ENCODE peak calls at places on chromosomes 12 and 14, in seven cellular contexts. One of them, this sample, is unnamed.

GRCh38 chr12:71392521-71393145 is 47.0 kb upstream of the LGR5 start:
- DNase-seq in endothelial cell of umbilical vein: peak
- DNase-seq in GM23248: peak
- DNase-seq in SK-N-SH: peak
- DNase-seq in mesenchymal stem cell: peak
- DNase-seq in IMR-90: peak
- DNase-seq in neuronal stem cell: peak
- DNase-seq in this sample: peak

GRCh38 chr12:20458011-20458410 is 89.7 kb downstream of the PDE3A start:
- DNase-seq in neuronal stem cell: no peak
- DNase-seq in GM23248: no peak
- DNase-seq in IMR-90: no peak
- DNase-seq in mesenchymal stem cell: no peak
- DNase-seq in SK-N-SH: no peak
- DNase-seq in endothelial cell of umbilical vein: no peak
- DNase-seq in this sample: no peak

GRCh38 chr14:78088941-78089340 is 81.2 kb upstream of the NRXN3 start:
- DNase-seq in neuronal stem cell: no peak
- DNase-seq in SK-N-SH: no peak
- DNase-seq in mesenchymal stem cell: no peak
- DNase-seq in endothelial cell of umbilical vein: no peak
- DNase-seq in IMR-90: no peak
- DNase-seq in GM23248: no peak
- DNase-seq in this sample: peak

GRCh38 chr14:21184252-21184651 is 28.4 kb upstream of the OR5AU1 start:
- DNase-seq in neuronal stem cell: no peak
- DNase-seq in IMR-90: no peak
- DNase-seq in GM23248: no peak
- DNase-seq in mesenchymal stem cell: no peak
- DNase-seq in SK-N-SH: no peak
- DNase-seq in endothelial cell of umbilical vein: no peak
- DNase-seq in this sample: no peak

GRCh38 chr12:32107376-32108267 is 975 bp downstream of the BICD1 start:
- DNase-seq in mesenchymal stem cell: peak
- DNase-seq in SK-N-SH: peak
- DNase-seq in GM23248: peak
- DNase-seq in endothelial cell of umbilical vein: peak
- DNase-seq in IMR-90: peak
- DNase-seq in neuronal stem cell: peak
- DNase-seq in this sample: peak

GRCh38 chr12:120470150-120470817 is 736 bp upstream of the SRSF9 start:
- DNase-seq in neuronal stem cell: peak
- DNase-seq in SK-N-SH: no peak
- DNase-seq in endothelial cell of umbilical vein: no peak
- DNase-seq in mesenchymal stem cell: peak
- DNase-seq in GM23248: peak
- DNase-seq in IMR-90: peak
- DNase-seq in this sample: peak

GRCh38 chr14:71539660-71540285 is 392.5 kb upstream of the RGS6 start:
- DNase-seq in mesenchymal stem cell: no peak
- DNase-seq in GM23248: no peak
- DNase-seq in SK-N-SH: peak
- DNase-seq in endothelial cell of umbilical vein: peak
- DNase-seq in IMR-90: no peak
- DNase-seq in neuronal stem cell: no peak
- DNase-seq in this sample: no peak

GRCh38 chr12:71938728-71939385 is at the start of gene TPH2:
- DNase-seq in neuronal stem cell: peak
- DNase-seq in endothelial cell of umbilical vein: peak
- DNase-seq in SK-N-SH: peak
- DNase-seq in IMR-90: peak
- DNase-seq in mesenchymal stem cell: peak
- DNase-seq in GM23248: peak
- DNase-seq in this sample: peak

GRCh38 chr12:12439636-12440035 is 82.8 kb downstream of the BORCS5 start:
- DNase-seq in endothelial cell of umbilical vein: peak
- DNase-seq in IMR-90: peak
- DNase-seq in GM23248: peak
- DNase-seq in mesenchymal stem cell: peak
- DNase-seq in neuronal stem cell: no peak
- DNase-seq in SK-N-SH: no peak
- DNase-seq in this sample: peak

GRCh38 chr14:79781882-79782281 is 429.4 kb downstream of the DIO2 start:
- DNase-seq in endothelial cell of umbilical vein: no peak
- DNase-seq in GM23248: no peak
- DNase-seq in neuronal stem cell: no peak
- DNase-seq in SK-N-SH: no peak
- DNase-seq in IMR-90: peak
- DNase-seq in mesenchymal stem cell: no peak
- DNase-seq in this sample: no peak

GRCh38 chr12:48695859-48696258 is 13.8 kb upstream of the KANSL2 start:
- DNase-seq in mesenchymal stem cell: no peak
- DNase-seq in GM23248: no peak
- DNase-seq in endothelial cell of umbilical vein: no peak
- DNase-seq in IMR-90: no peak
- DNase-seq in SK-N-SH: no peak
- DNase-seq in neuronal stem cell: no peak
- DNase-seq in this sample: no peak

GRCh38 chr12:3431685-3432084 is 59.3 kb upstream of the PRMT8 start:
- DNase-seq in IMR-90: no peak
- DNase-seq in endothelial cell of umbilical vein: no peak
- DNase-seq in mesenchymal stem cell: no peak
- DNase-seq in GM23248: no peak
- DNase-seq in SK-N-SH: no peak
- DNase-seq in neuronal stem cell: no peak
- DNase-seq in this sample: no peak

GRCh38 chr12:3436496-3437060 is 54.4 kb upstream of the PRMT8 start:
- DNase-seq in GM23248: no peak
- DNase-seq in SK-N-SH: peak
- DNase-seq in IMR-90: no peak
- DNase-seq in endothelial cell of umbilical vein: no peak
- DNase-seq in neuronal stem cell: no peak
- DNase-seq in mesenchymal stem cell: no peak
- DNase-seq in this sample: peak

GRCh38 chr12:3428631-3429030 is 62.4 kb upstream of the PRMT8 start:
- DNase-seq in GM23248: no peak
- DNase-seq in neuronal stem cell: no peak
- DNase-seq in IMR-90: no peak
- DNase-seq in SK-N-SH: no peak
- DNase-seq in endothelial cell of umbilical vein: no peak
- DNase-seq in mesenchymal stem cell: no peak
- DNase-seq in this sample: no peak

GRCh38 chr12:3432176-3432742 is 58.7 kb upstream of the PRMT8 start:
- DNase-seq in GM23248: no peak
- DNase-seq in IMR-90: no peak
- DNase-seq in mesenchymal stem cell: no peak
- DNase-seq in SK-N-SH: no peak
- DNase-seq in endothelial cell of umbilical vein: no peak
- DNase-seq in neuronal stem cell: no peak
- DNase-seq in this sample: no peak

DNA sequence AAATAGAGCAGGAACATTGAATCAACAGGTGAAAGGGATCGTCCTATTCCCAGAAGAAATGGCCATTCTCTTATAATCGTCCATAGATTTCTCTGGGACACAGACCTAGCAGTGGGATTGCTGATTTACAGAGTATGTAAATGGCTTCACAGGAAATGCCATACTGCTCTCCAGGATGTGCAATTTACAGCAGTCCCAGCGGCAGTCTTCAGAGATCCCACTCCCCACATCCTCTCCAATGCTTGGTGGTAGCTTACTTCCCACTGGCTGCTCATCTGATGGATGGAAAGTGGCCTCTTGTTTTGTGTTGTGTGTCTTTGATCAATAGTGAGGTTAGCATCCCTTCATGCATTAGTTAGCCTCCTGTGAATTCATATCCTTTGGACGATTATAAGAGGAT is 58.1 kb upstream of the PRMT8 start:
- DNase-seq in IMR-90: no peak
- DNase-seq in GM23248: no peak
- DNase-seq in endothelial cell of umbilical vein: no peak
- DNase-seq in mesenchymal stem cell: no peak
- DNase-seq in SK-N-SH: no peak
- DNase-seq in neuronal stem cell: no peak
- DNase-seq in this sample: no peak
- H2AFZ ChIP-seq in IMR-90: no peak
- H2AFZ ChIP-seq in GM23248: no peak
- H2AFZ ChIP-seq in endothelial cell of umbilical vein: no peak
- H2AFZ ChIP-seq in mesenchymal stem cell: no peak
- H2AFZ ChIP-seq in SK-N-SH: no peak
- H2AFZ ChIP-seq in neuronal stem cell: peak
- H2AFZ ChIP-seq in this sample: no peak

GRCh38 chr14:54782803-54783659 is 119.6 kb downstream of the GCH1 start:
- DNase-seq in mesenchymal stem cell: no peak
- DNase-seq in SK-N-SH: no peak
- DNase-seq in IMR-90: no peak
- DNase-seq in GM23248: no peak
- DNase-seq in neuronal stem cell: no peak
- DNase-seq in endothelial cell of umbilical vein: no peak
- DNase-seq in this sample: no peak
- H3K9ac ChIP-seq in mesenchymal stem cell: no peak
- H3K9ac ChIP-seq in SK-N-SH: no peak
- H3K9ac ChIP-seq in IMR-90: no peak
- H3K9ac ChIP-seq in GM23248: no peak
- H3K9ac ChIP-seq in neuronal stem cell: no peak
- H3K9ac ChIP-seq in endothelial cell of umbilical vein: no peak
- H3K9ac ChIP-seq in this sample: no peak

GRCh38 chr12:111137968-111138367 is 217.6 kb upstream of the MYL2 start:
- DNase-seq in IMR-90: no peak
- DNase-seq in GM23248: no peak
- DNase-seq in SK-N-SH: peak
- DNase-seq in endothelial cell of umbilical vein: no peak
- DNase-seq in neuronal stem cell: no peak
- DNase-seq in mesenchymal stem cell: no peak
- DNase-seq in this sample: no peak
- H3K4me2 ChIP-seq in IMR-90: no peak
- H3K4me2 ChIP-seq in GM23248: no peak
- H3K4me2 ChIP-seq in SK-N-SH: no peak
- H3K4me2 ChIP-seq in endothelial cell of umbilical vein: no peak
- H3K4me2 ChIP-seq in neuronal stem cell: no peak
- H3K4me2 ChIP-seq in mesenchymal stem cell: no peak
- H3K4me2 ChIP-seq in this sample: no peak

DNA sequence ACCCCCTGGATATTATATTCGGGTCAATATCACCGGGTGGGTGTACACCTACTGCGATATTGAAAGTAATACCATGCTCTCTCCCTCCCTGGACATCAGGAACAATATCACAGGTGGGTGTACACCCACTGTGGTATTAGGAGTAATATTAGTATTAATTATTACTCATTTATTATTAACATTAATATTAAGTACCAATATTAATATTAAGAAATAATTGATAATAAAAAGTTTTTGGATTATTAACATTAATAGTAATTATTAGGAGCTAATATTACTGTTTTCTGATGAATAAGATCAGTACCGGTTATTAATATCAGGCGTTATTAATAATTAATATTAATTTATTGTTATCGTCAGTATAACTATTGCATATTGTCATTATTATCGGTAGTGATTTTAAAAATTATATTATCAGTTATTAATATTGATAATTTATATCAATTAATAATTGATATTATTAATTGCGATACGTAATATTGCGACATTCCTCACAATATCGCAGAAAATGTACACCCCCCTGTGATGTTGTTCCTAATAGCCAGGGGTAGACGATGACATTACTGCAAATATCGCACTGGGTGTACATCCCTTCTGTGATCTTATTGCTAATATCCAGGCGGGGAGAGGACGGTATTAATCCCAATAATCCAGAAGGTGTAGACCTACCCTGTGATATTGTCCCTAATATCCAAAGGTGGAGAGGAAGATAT is 17.0 kb downstream of the SMIM41 start:
- DNase-seq in neuronal stem cell: no peak
- DNase-seq in SK-N-SH: no peak
- DNase-seq in GM23248: no peak
- DNase-seq in endothelial cell of umbilical vein: no peak
- DNase-seq in IMR-90: no peak
- DNase-seq in mesenchymal stem cell: no peak
- DNase-seq in this sample: no peak
- H2AFZ ChIP-seq in neuronal stem cell: no peak
- H2AFZ ChIP-seq in SK-N-SH: no peak
- H2AFZ ChIP-seq in GM23248: no peak
- H2AFZ ChIP-seq in endothelial cell of umbilical vein: no peak
- H2AFZ ChIP-seq in IMR-90: no peak
- H2AFZ ChIP-seq in mesenchymal stem cell: no peak
- H2AFZ ChIP-seq in this sample: no peak